ENCODE peak calls at places on chromosome 12, in ten cellular contexts. One of them, this sample, is unnamed.
A peak's percentile ranks its signal among the peaks of the same experiment; 100 is the strongest.

GRCh38 chr12:53726946-53727309 is 324 bp downstream of the CALCOCO1 start:
- DNase-seq in A549: peak; percentile 38
- DNase-seq in fibroblast of lung: peak; percentile 41
- DNase-seq in HCT116: no peak
- DNase-seq in hepatocyte: no peak
- DNase-seq in mammary epithelial cell: peak; percentile 40
- DNase-seq in IMR-90: peak; percentile 34
- DNase-seq in sigmoid colon: no peak
- DNase-seq in GM23338: peak; percentile 55
- DNase-seq in HL-60: peak; percentile 26
- DNase-seq in this sample: no peak

GRCh38 chr12:126112141-126112540 is 1046.9 kb downstream of the AACS start:
- DNase-seq in A549: no peak
- DNase-seq in fibroblast of lung: no peak
- DNase-seq in HCT116: no peak
- DNase-seq in hepatocyte: no peak
- DNase-seq in mammary epithelial cell: no peak
- DNase-seq in IMR-90: no peak
- DNase-seq in sigmoid colon: no peak
- DNase-seq in GM23338: no peak
- DNase-seq in HL-60: no peak
- DNase-seq in this sample: no peak

GRCh38 chr12:133081408-133081806 is 684 bp downstream of the ZNF140 start:
- DNase-seq in A549: no peak
- DNase-seq in fibroblast of lung: no peak
- DNase-seq in HCT116: no peak
- DNase-seq in hepatocyte: peak; percentile 10
- DNase-seq in mammary epithelial cell: no peak
- DNase-seq in IMR-90: no peak
- DNase-seq in sigmoid colon: no peak
- DNase-seq in GM23338: peak; percentile 50
- DNase-seq in HL-60: no peak
- DNase-seq in this sample: peak; percentile 21

GRCh38 chr12:125159687-125160086 is 94.5 kb downstream of the AACS start:
- DNase-seq in A549: no peak
- DNase-seq in fibroblast of lung: no peak
- DNase-seq in HCT116: no peak
- DNase-seq in hepatocyte: no peak
- DNase-seq in mammary epithelial cell: no peak
- DNase-seq in IMR-90: no peak
- DNase-seq in sigmoid colon: no peak
- DNase-seq in GM23338: peak; percentile 60
- DNase-seq in HL-60: no peak
- DNase-seq in this sample: no peak

GRCh38 chr12:39764944-39765560 is 145.4 kb upstream of the ABCD2 start:
- DNase-seq in A549: peak; percentile 28
- DNase-seq in fibroblast of lung: peak; percentile 43
- DNase-seq in HCT116: peak; percentile 23
- DNase-seq in hepatocyte: peak; percentile 56
- DNase-seq in mammary epithelial cell: peak; percentile 9
- DNase-seq in IMR-90: peak; percentile 58
- DNase-seq in sigmoid colon: no peak
- DNase-seq in GM23338: peak; percentile 68
- DNase-seq in HL-60: no peak
- DNase-seq in this sample: no peak

GRCh38 chr12:89195470-89195869 is 156.8 kb downstream of the DUSP6 start:
- DNase-seq in A549: no peak
- DNase-seq in fibroblast of lung: no peak
- DNase-seq in HCT116: no peak
- DNase-seq in hepatocyte: no peak
- DNase-seq in mammary epithelial cell: no peak
- DNase-seq in IMR-90: no peak
- DNase-seq in sigmoid colon: no peak
- DNase-seq in GM23338: no peak
- DNase-seq in HL-60: no peak
- DNase-seq in this sample: no peak

GRCh38 chr12:106871477-106871876 is 84.2 kb upstream of the TMEM263 start:
- DNase-seq in A549: peak; percentile 10
- DNase-seq in fibroblast of lung: peak; percentile 50
- DNase-seq in HCT116: no peak
- DNase-seq in hepatocyte: no peak
- DNase-seq in mammary epithelial cell: peak; percentile 53
- DNase-seq in IMR-90: peak; percentile 66
- DNase-seq in sigmoid colon: no peak
- DNase-seq in GM23338: no peak
- DNase-seq in HL-60: no peak
- DNase-seq in this sample: no peak

GRCh38 chr12:104455594-104456416 is 943 bp upstream of the CHST11 start:
- DNase-seq in A549: no peak
- DNase-seq in fibroblast of lung: no peak
- DNase-seq in HCT116: no peak
- DNase-seq in hepatocyte: no peak
- DNase-seq in mammary epithelial cell: no peak
- DNase-seq in IMR-90: no peak
- DNase-seq in sigmoid colon: no peak
- DNase-seq in GM23338: no peak
- DNase-seq in HL-60: no peak
- DNase-seq in this sample: no peak

GRCh38 chr12:54051081-54051912 is 2.3 kb upstream of the HOXC4 start:
- DNase-seq in A549: no peak
- DNase-seq in fibroblast of lung: no peak
- DNase-seq in HCT116: no peak
- DNase-seq in hepatocyte: no peak
- DNase-seq in mammary epithelial cell: peak; percentile 80
- DNase-seq in IMR-90: no peak
- DNase-seq in sigmoid colon: no peak
- DNase-seq in GM23338: no peak
- DNase-seq in HL-60: no peak
- DNase-seq in this sample: no peak

GRCh38 chr12:6955462-6956331 is 4.5 kb downstream of the PTPN6 start:
- DNase-seq in A549: no peak
- DNase-seq in fibroblast of lung: no peak
- DNase-seq in HCT116: no peak
- DNase-seq in hepatocyte: no peak
- DNase-seq in mammary epithelial cell: no peak
- DNase-seq in IMR-90: no peak
- DNase-seq in sigmoid colon: peak; percentile 55
- DNase-seq in GM23338: no peak
- DNase-seq in HL-60: no peak
- DNase-seq in this sample: no peak

GRCh38 chr12:6952860-6953416 is 1.8 kb downstream of the PTPN6 start:
- DNase-seq in A549: no peak
- DNase-seq in fibroblast of lung: no peak
- DNase-seq in HCT116: no peak
- DNase-seq in hepatocyte: no peak
- DNase-seq in mammary epithelial cell: no peak
- DNase-seq in IMR-90: no peak
- DNase-seq in sigmoid colon: peak; percentile 45
- DNase-seq in GM23338: no peak
- DNase-seq in HL-60: no peak
- DNase-seq in this sample: no peak

GRCh38 chr12:6954754-6955461 is 3.8 kb downstream of the PTPN6 start:
- DNase-seq in A549: no peak
- DNase-seq in fibroblast of lung: no peak
- DNase-seq in HCT116: no peak
- DNase-seq in hepatocyte: no peak
- DNase-seq in mammary epithelial cell: no peak
- DNase-seq in IMR-90: no peak
- DNase-seq in sigmoid colon: peak; percentile 60
- DNase-seq in GM23338: no peak
- DNase-seq in HL-60: no peak
- DNase-seq in this sample: no peak

GRCh38 chr12:6953417-6954315 is 2.5 kb downstream of the PTPN6 start:
- DNase-seq in A549: no peak
- DNase-seq in fibroblast of lung: peak; percentile 36
- DNase-seq in HCT116: no peak
- DNase-seq in hepatocyte: no peak
- DNase-seq in mammary epithelial cell: no peak
- DNase-seq in IMR-90: no peak
- DNase-seq in sigmoid colon: peak; percentile 79
- DNase-seq in GM23338: no peak
- DNase-seq in HL-60: peak; percentile 93
- DNase-seq in this sample: no peak

DNA sequence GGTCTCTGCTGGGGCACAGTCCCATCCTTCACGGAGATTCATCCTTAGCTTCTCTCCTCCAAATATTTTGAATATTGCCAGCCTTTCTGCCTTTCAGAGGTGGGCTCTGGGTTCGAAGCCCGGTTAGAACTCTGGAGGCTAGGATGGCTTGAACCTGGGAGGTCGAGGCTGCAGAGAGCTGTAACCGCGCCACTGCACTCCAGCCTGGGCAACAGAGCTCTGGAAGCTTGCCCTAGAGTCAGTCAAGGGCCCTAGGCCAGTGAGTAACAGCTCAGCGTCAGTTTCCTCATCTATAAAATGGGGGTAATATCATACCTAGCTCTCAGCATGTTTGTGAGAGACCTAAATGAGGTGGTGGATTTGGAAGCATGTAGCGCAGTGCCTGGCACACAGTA is 3.2 kb downstream of the PTPN6 start:
- DNase-seq in A549: no peak
- DNase-seq in fibroblast of lung: no peak
- DNase-seq in HCT116: no peak
- DNase-seq in hepatocyte: no peak
- DNase-seq in mammary epithelial cell: no peak
- DNase-seq in IMR-90: no peak
- DNase-seq in sigmoid colon: no peak
- DNase-seq in GM23338: no peak
- DNase-seq in HL-60: no peak
- DNase-seq in this sample: no peak
- H3K27ac ChIP-seq in A549: no peak overlapping the region
- H3K27ac ChIP-seq in fibroblast of lung: no peak overlapping the region
- H3K27ac ChIP-seq in HCT116: no peak overlapping the region
- H3K27ac ChIP-seq in hepatocyte: peak overlapping the region; percentile 71
- H3K27ac ChIP-seq in mammary epithelial cell: no peak overlapping the region
- H3K27ac ChIP-seq in IMR-90: no peak overlapping the region
- H3K27ac ChIP-seq in sigmoid colon: no peak overlapping the region
- H3K27ac ChIP-seq in GM23338: no peak overlapping the region
- H3K27ac ChIP-seq in HL-60: peak overlapping the region; percentile 99
- H3K27ac ChIP-seq in this sample: no peak overlapping the region

DNA sequence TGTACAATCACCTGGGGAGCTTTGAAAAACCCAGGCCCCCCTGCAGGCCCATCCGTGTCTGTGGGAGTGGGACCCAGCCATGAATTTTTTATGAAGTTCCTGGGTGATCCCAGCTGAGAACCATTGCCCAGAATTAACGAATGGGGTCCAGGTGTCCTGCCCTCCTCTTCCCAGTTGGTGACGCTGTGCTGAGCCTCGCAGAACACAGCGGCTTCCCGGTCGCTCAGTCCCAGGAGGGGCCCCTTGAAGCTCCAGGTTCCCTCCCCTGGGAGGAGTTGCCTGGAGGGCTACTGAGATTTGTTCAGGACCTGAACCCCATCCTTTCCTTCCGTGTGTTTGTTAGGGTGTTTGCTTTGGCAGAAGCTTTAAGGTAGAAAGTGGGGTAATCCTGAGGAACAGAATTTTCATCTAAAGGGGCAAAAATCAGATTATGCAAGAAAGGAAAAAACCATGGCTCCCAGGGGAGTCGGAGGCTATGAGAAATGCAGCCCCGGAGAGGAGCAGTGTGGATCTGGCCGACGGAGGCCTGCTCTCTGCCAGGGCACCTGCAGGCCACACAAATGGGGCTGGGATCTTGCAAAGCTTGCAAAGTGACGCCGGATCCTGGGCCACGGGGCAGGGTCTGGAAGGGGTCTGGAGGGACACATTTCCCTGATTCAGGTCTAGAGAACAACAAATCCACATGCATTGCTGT is 164.7 kb upstream of the PRMT8 start:
- DNase-seq in A549: no peak
- DNase-seq in fibroblast of lung: no peak
- DNase-seq in HCT116: no peak
- DNase-seq in hepatocyte: no peak
- DNase-seq in mammary epithelial cell: no peak
- DNase-seq in IMR-90: no peak
- DNase-seq in sigmoid colon: no peak
- DNase-seq in GM23338: peak; percentile 69
- DNase-seq in HL-60: no peak
- DNase-seq in this sample: no peak
- TF ChIP-seq CTCF in A549: no peak
- TF ChIP-seq CTCF in fibroblast of lung: no peak
- TF ChIP-seq CTCF in HCT116: no peak
- TF ChIP-seq CTCF in hepatocyte: no peak
- TF ChIP-seq CTCF in mammary epithelial cell: no peak
- TF ChIP-seq CTCF in IMR-90: no peak
- TF ChIP-seq CTCF in sigmoid colon: no peak
- TF ChIP-seq CTCF in GM23338: peak; percentile 57
- TF ChIP-seq CTCF in HL-60: no peak
- TF ChIP-seq CTCF in this sample: no peak

GRCh38 chr12:29580971-29581370 is 83.5 kb upstream of the OVCH1 start:
- DNase-seq in A549: no peak
- DNase-seq in fibroblast of lung: peak; percentile 39
- DNase-seq in HCT116: no peak
- DNase-seq in hepatocyte: no peak
- DNase-seq in mammary epithelial cell: no peak
- DNase-seq in IMR-90: peak; percentile 33
- DNase-seq in sigmoid colon: no peak
- DNase-seq in GM23338: no peak
- DNase-seq in HL-60: no peak
- DNase-seq in this sample: no peak

GRCh38 chr12:29582156-29582555 is 84.7 kb upstream of the OVCH1 start:
- DNase-seq in A549: no peak
- DNase-seq in fibroblast of lung: no peak
- DNase-seq in HCT116: no peak
- DNase-seq in hepatocyte: no peak
- DNase-seq in mammary epithelial cell: no peak
- DNase-seq in IMR-90: no peak
- DNase-seq in sigmoid colon: no peak
- DNase-seq in GM23338: no peak
- DNase-seq in HL-60: no peak
- DNase-seq in this sample: no peak

GRCh38 chr12:29581641-29582040 is 84.2 kb upstream of the OVCH1 start:
- DNase-seq in A549: no peak
- DNase-seq in fibroblast of lung: peak; percentile 93
- DNase-seq in HCT116: no peak
- DNase-seq in hepatocyte: no peak
- DNase-seq in mammary epithelial cell: no peak
- DNase-seq in IMR-90: peak; percentile 91
- DNase-seq in sigmoid colon: no peak
- DNase-seq in GM23338: no peak
- DNase-seq in HL-60: no peak
- DNase-seq in this sample: no peak

GRCh38 chr12:29578731-29579130 is 81.2 kb upstream of the OVCH1 start:
- DNase-seq in A549: no peak
- DNase-seq in fibroblast of lung: peak; percentile 36
- DNase-seq in HCT116: no peak
- DNase-seq in hepatocyte: no peak
- DNase-seq in mammary epithelial cell: no peak
- DNase-seq in IMR-90: peak; percentile 51
- DNase-seq in sigmoid colon: no peak
- DNase-seq in GM23338: no peak
- DNase-seq in HL-60: no peak
- DNase-seq in this sample: no peak

GRCh38 chr12:29582677-29583076 is 85.2 kb upstream of the OVCH1 start:
- DNase-seq in A549: no peak
- DNase-seq in fibroblast of lung: no peak
- DNase-seq in HCT116: no peak
- DNase-seq in hepatocyte: no peak
- DNase-seq in mammary epithelial cell: no peak
- DNase-seq in IMR-90: no peak
- DNase-seq in sigmoid colon: no peak
- DNase-seq in GM23338: no peak
- DNase-seq in HL-60: no peak
- DNase-seq in this sample: no peak
- H3K27ac ChIP-seq in A549: no peak overlapping the region
- H3K27ac ChIP-seq in fibroblast of lung: no peak overlapping the region
- H3K27ac ChIP-seq in HCT116: no peak overlapping the region
- H3K27ac ChIP-seq in hepatocyte: no peak overlapping the region
- H3K27ac ChIP-seq in mammary epithelial cell: no peak overlapping the region
- H3K27ac ChIP-seq in IMR-90: peak overlapping the region; percentile 97
- H3K27ac ChIP-seq in sigmoid colon: peak overlapping the region; percentile 58
- H3K27ac ChIP-seq in GM23338: no peak overlapping the region
- H3K27ac ChIP-seq in HL-60: no peak overlapping the region
- H3K27ac ChIP-seq in this sample: peak overlapping the region; percentile 3

GRCh38 chr12:90978117-90978770 is 23.3 kb upstream of the CCER1 start:
- DNase-seq in A549: peak; percentile 28
- DNase-seq in fibroblast of lung: peak; percentile 58
- DNase-seq in HCT116: peak; percentile 43
- DNase-seq in hepatocyte: peak; percentile 69
- DNase-seq in mammary epithelial cell: peak; percentile 35
- DNase-seq in IMR-90: peak; percentile 79
- DNase-seq in sigmoid colon: no peak
- DNase-seq in GM23338: peak; percentile 55
- DNase-seq in HL-60: peak; percentile 8
- DNase-seq in this sample: no peak
- TF ChIP-seq CTCF in A549: peak; percentile 83
- TF ChIP-seq CTCF in fibroblast of lung: peak; percentile 70
- TF ChIP-seq CTCF in HCT116: peak; percentile 55
- TF ChIP-seq CTCF in hepatocyte: peak; percentile 87
- TF ChIP-seq CTCF in mammary epithelial cell: peak; percentile 69
- TF ChIP-seq CTCF in IMR-90: peak; percentile 89
- TF ChIP-seq CTCF in sigmoid colon: peak; percentile 62
- TF ChIP-seq CTCF in GM23338: peak; percentile 71
- TF ChIP-seq CTCF in HL-60: peak; percentile 37
- TF ChIP-seq CTCF in this sample: peak; percentile 69

This sample was measured in breast epithelium.